ENCODE peak calls at places on chromosomes 3 and 15, in nine cellular contexts. One of them, this sample, is unnamed. For H3K4me1, the result is how much of the 10 kb centered on the place peaks cover.

GRCh38 chr3:125512135-125512920 is 7.7 kb downstream of the SNX4 start:
- DNase-seq in SJSA1: no peak
- DNase-seq in cardiac muscle cell: no peak
- DNase-seq in Karpas-422: peak
- DNase-seq in adipocyte: peak
- DNase-seq in effector memory CD4-positive, alpha-beta T cell: no peak
- DNase-seq in GM23248: peak
- DNase-seq in aorta: no peak
- DNase-seq in CD4-positive, CD25-positive, alpha-beta regulatory T cell: no peak
- DNase-seq in this sample: peak

GRCh38 chr3:178455966-178456365 is 80.3 kb upstream of the KCNMB2 start:
- DNase-seq in SJSA1: no peak
- DNase-seq in cardiac muscle cell: no peak
- DNase-seq in Karpas-422: no peak
- DNase-seq in adipocyte: no peak
- DNase-seq in effector memory CD4-positive, alpha-beta T cell: no peak
- DNase-seq in GM23248: no peak
- DNase-seq in aorta: no peak
- DNase-seq in CD4-positive, CD25-positive, alpha-beta regulatory T cell: no peak
- DNase-seq in this sample: peak

GRCh38 chr15:68213991-68214837 is 9.1 kb upstream of the CALML4 start:
- DNase-seq in SJSA1: no peak
- DNase-seq in cardiac muscle cell: no peak
- DNase-seq in Karpas-422: no peak
- DNase-seq in adipocyte: no peak
- DNase-seq in effector memory CD4-positive, alpha-beta T cell: no peak
- DNase-seq in GM23248: no peak
- DNase-seq in aorta: peak
- DNase-seq in CD4-positive, CD25-positive, alpha-beta regulatory T cell: no peak
- DNase-seq in this sample: no peak

GRCh38 chr15:91263632-91264477 is 163.8 kb downstream of the SV2B start:
- DNase-seq in SJSA1: peak
- DNase-seq in cardiac muscle cell: no peak
- DNase-seq in Karpas-422: peak
- DNase-seq in adipocyte: peak
- DNase-seq in effector memory CD4-positive, alpha-beta T cell: no peak
- DNase-seq in GM23248: peak
- DNase-seq in aorta: peak
- DNase-seq in CD4-positive, CD25-positive, alpha-beta regulatory T cell: no peak
- DNase-seq in this sample: no peak

GRCh38 chr15:69757186-69757585 is 304.6 kb downstream of the RPLP1 start:
- DNase-seq in SJSA1: no peak
- DNase-seq in cardiac muscle cell: no peak
- DNase-seq in Karpas-422: peak
- DNase-seq in adipocyte: no peak
- DNase-seq in effector memory CD4-positive, alpha-beta T cell: peak
- DNase-seq in GM23248: peak
- DNase-seq in aorta: no peak
- DNase-seq in CD4-positive, CD25-positive, alpha-beta regulatory T cell: no peak
- DNase-seq in this sample: no peak

GRCh38 chr3:125990253-125990970 is 21.4 kb downstream of the ROPN1B start:
- DNase-seq in SJSA1: peak
- DNase-seq in cardiac muscle cell: no peak
- DNase-seq in Karpas-422: peak
- DNase-seq in adipocyte: peak
- DNase-seq in effector memory CD4-positive, alpha-beta T cell: peak
- DNase-seq in GM23248: peak
- DNase-seq in aorta: peak
- DNase-seq in CD4-positive, CD25-positive, alpha-beta regulatory T cell: peak
- DNase-seq in this sample: peak

GRCh38 chr3:354433-354832 is 157.9 kb downstream of the CHL1 start:
- DNase-seq in SJSA1: peak
- DNase-seq in cardiac muscle cell: peak
- DNase-seq in Karpas-422: peak
- DNase-seq in adipocyte: peak
- DNase-seq in effector memory CD4-positive, alpha-beta T cell: no peak
- DNase-seq in GM23248: peak
- DNase-seq in aorta: no peak
- DNase-seq in CD4-positive, CD25-positive, alpha-beta regulatory T cell: no peak
- DNase-seq in this sample: peak

GRCh38 chr3:181326637-181327223 is 337.2 kb upstream of the DNAJC19 start:
- DNase-seq in SJSA1: peak
- DNase-seq in cardiac muscle cell: peak
- DNase-seq in Karpas-422: peak
- DNase-seq in adipocyte: peak
- DNase-seq in effector memory CD4-positive, alpha-beta T cell: no peak
- DNase-seq in GM23248: peak
- DNase-seq in aorta: no peak
- DNase-seq in CD4-positive, CD25-positive, alpha-beta regulatory T cell: no peak
- DNase-seq in this sample: peak

GRCh38 chr3:157611176-157611575 is 108.0 kb upstream of the VEPH1 start:
- DNase-seq in SJSA1: no peak
- DNase-seq in cardiac muscle cell: no peak
- DNase-seq in Karpas-422: no peak
- DNase-seq in adipocyte: no peak
- DNase-seq in effector memory CD4-positive, alpha-beta T cell: no peak
- DNase-seq in GM23248: no peak
- DNase-seq in aorta: no peak
- DNase-seq in CD4-positive, CD25-positive, alpha-beta regulatory T cell: no peak
- DNase-seq in this sample: no peak

GRCh38 chr3:78116874-78117273 is 1077.0 kb downstream of the ROBO2 start:
- DNase-seq in SJSA1: peak
- DNase-seq in cardiac muscle cell: no peak
- DNase-seq in Karpas-422: no peak
- DNase-seq in adipocyte: no peak
- DNase-seq in effector memory CD4-positive, alpha-beta T cell: no peak
- DNase-seq in GM23248: no peak
- DNase-seq in aorta: no peak
- DNase-seq in CD4-positive, CD25-positive, alpha-beta regulatory T cell: no peak
- DNase-seq in this sample: no peak

GRCh38 chr3:126938520-126939346 is 44.2 kb upstream of the PLXNA1 start:
- DNase-seq in SJSA1: no peak
- DNase-seq in cardiac muscle cell: no peak
- DNase-seq in Karpas-422: no peak
- DNase-seq in adipocyte: no peak
- DNase-seq in effector memory CD4-positive, alpha-beta T cell: no peak
- DNase-seq in GM23248: no peak
- DNase-seq in aorta: peak
- DNase-seq in CD4-positive, CD25-positive, alpha-beta regulatory T cell: no peak
- DNase-seq in this sample: no peak

GRCh38 chr3:24145981-24146822 is 201.1 kb downstream of the NR1D2 start:
- DNase-seq in SJSA1: peak
- DNase-seq in cardiac muscle cell: no peak
- DNase-seq in Karpas-422: no peak
- DNase-seq in adipocyte: peak
- DNase-seq in effector memory CD4-positive, alpha-beta T cell: no peak
- DNase-seq in GM23248: peak
- DNase-seq in aorta: no peak
- DNase-seq in CD4-positive, CD25-positive, alpha-beta regulatory T cell: no peak
- DNase-seq in this sample: peak

GRCh38 chr3:89173546-89173945 is 66.1 kb downstream of the EPHA3 start:
- DNase-seq in SJSA1: no peak
- DNase-seq in cardiac muscle cell: no peak
- DNase-seq in Karpas-422: no peak
- DNase-seq in adipocyte: peak
- DNase-seq in effector memory CD4-positive, alpha-beta T cell: no peak
- DNase-seq in GM23248: peak
- DNase-seq in aorta: no peak
- DNase-seq in CD4-positive, CD25-positive, alpha-beta regulatory T cell: no peak
- DNase-seq in this sample: no peak

GRCh38 chr3:23612296-23612891 is 193.4 kb upstream of the UBE2E1 start:
- DNase-seq in SJSA1: peak
- DNase-seq in cardiac muscle cell: peak
- DNase-seq in Karpas-422: peak
- DNase-seq in adipocyte: no peak
- DNase-seq in effector memory CD4-positive, alpha-beta T cell: no peak
- DNase-seq in GM23248: peak
- DNase-seq in aorta: no peak
- DNase-seq in CD4-positive, CD25-positive, alpha-beta regulatory T cell: no peak
- DNase-seq in this sample: no peak

GRCh38 chr15:94042163-94042954 is 189.0 kb upstream of the MCTP2 start:
- DNase-seq in SJSA1: peak
- DNase-seq in cardiac muscle cell: no peak
- DNase-seq in Karpas-422: no peak
- DNase-seq in adipocyte: no peak
- DNase-seq in effector memory CD4-positive, alpha-beta T cell: no peak
- DNase-seq in GM23248: peak
- DNase-seq in aorta: peak
- DNase-seq in CD4-positive, CD25-positive, alpha-beta regulatory T cell: no peak
- DNase-seq in this sample: no peak

DNA sequence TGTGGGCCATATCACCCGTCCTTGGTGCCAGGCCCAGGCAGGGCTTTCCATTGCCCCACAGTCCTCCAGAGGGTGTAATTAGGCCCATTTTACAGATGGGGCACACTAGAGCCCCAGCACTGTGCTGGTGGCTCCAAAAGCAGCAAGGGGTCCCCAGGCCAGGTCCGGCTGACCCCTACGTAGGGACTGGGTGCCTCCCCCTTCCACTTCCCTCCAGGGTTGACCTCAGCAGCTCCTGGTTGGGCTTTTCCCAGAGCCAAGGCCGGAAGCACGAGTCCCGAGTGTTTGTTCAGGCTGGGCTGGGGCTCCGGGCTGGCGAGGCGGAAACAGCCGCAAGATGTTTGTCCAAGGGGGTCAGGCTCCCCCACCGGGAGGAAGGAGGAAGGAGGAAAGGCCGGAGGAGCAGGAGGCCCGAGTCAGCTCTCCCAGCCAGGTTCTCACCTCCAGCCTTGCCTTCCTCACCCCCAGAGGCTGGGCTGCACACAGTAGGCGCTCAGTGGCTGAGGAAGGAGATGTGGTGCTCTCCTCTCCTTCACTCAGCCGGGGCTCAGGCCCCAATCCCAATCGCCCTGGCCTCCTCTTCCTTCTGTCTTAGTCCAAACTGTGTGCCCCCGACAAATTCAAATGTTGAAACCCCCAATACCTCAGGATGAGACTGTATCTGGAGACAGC is 17.1 kb upstream of the PLXND1 start:
- DNase-seq in SJSA1: no peak
- DNase-seq in cardiac muscle cell: no peak
- DNase-seq in Karpas-422: no peak
- DNase-seq in adipocyte: no peak
- DNase-seq in effector memory CD4-positive, alpha-beta T cell: no peak
- DNase-seq in GM23248: no peak
- DNase-seq in aorta: peak
- DNase-seq in CD4-positive, CD25-positive, alpha-beta regulatory T cell: no peak
- DNase-seq in this sample: no peak
- H3K4me1 ChIP-seq in SJSA1: half or more
- H3K4me1 ChIP-seq in cardiac muscle cell: under half
- H3K4me1 ChIP-seq in Karpas-422: under half
- H3K4me1 ChIP-seq in adipocyte: under half
- H3K4me1 ChIP-seq in effector memory CD4-positive, alpha-beta T cell: under half
- H3K4me1 ChIP-seq in GM23248: under half
- H3K4me1 ChIP-seq in aorta: under half
- H3K4me1 ChIP-seq in CD4-positive, CD25-positive, alpha-beta regulatory T cell: under half
- H3K4me1 ChIP-seq in this sample: under half

GRCh38 chr15:78837131-78837530 is 25.9 kb upstream of the ADAMTS7 start:
- DNase-seq in SJSA1: no peak
- DNase-seq in cardiac muscle cell: no peak
- DNase-seq in Karpas-422: no peak
- DNase-seq in adipocyte: no peak
- DNase-seq in effector memory CD4-positive, alpha-beta T cell: no peak
- DNase-seq in GM23248: no peak
- DNase-seq in aorta: no peak
- DNase-seq in CD4-positive, CD25-positive, alpha-beta regulatory T cell: no peak
- DNase-seq in this sample: no peak
- H3K4me1 ChIP-seq in SJSA1: under half
- H3K4me1 ChIP-seq in cardiac muscle cell: under half
- H3K4me1 ChIP-seq in Karpas-422: under half
- H3K4me1 ChIP-seq in adipocyte: under half
- H3K4me1 ChIP-seq in effector memory CD4-positive, alpha-beta T cell: under half
- H3K4me1 ChIP-seq in GM23248: under half
- H3K4me1 ChIP-seq in aorta: under half
- H3K4me1 ChIP-seq in CD4-positive, CD25-positive, alpha-beta regulatory T cell: under half
- H3K4me1 ChIP-seq in this sample: under half

GRCh38 chr3:134359121-134360010 is 14.9 kb downstream of the AMOTL2 start:
- DNase-seq in SJSA1: no peak
- DNase-seq in cardiac muscle cell: no peak
- DNase-seq in Karpas-422: no peak
- DNase-seq in adipocyte: no peak
- DNase-seq in effector memory CD4-positive, alpha-beta T cell: no peak
- DNase-seq in GM23248: peak
- DNase-seq in aorta: peak
- DNase-seq in CD4-positive, CD25-positive, alpha-beta regulatory T cell: no peak
- DNase-seq in this sample: no peak
- H3K4me1 ChIP-seq in SJSA1: half or more
- H3K4me1 ChIP-seq in cardiac muscle cell: under half
- H3K4me1 ChIP-seq in Karpas-422: under half
- H3K4me1 ChIP-seq in adipocyte: half or more
- H3K4me1 ChIP-seq in effector memory CD4-positive, alpha-beta T cell: under half
- H3K4me1 ChIP-seq in GM23248: half or more
- H3K4me1 ChIP-seq in aorta: under half
- H3K4me1 ChIP-seq in CD4-positive, CD25-positive, alpha-beta regulatory T cell: under half
- H3K4me1 ChIP-seq in this sample: half or more

GRCh38 chr3:52041118-52041847 is 15.1 kb downstream of the DUSP7 start:
- DNase-seq in SJSA1: no peak
- DNase-seq in cardiac muscle cell: no peak
- DNase-seq in Karpas-422: no peak
- DNase-seq in adipocyte: no peak
- DNase-seq in effector memory CD4-positive, alpha-beta T cell: no peak
- DNase-seq in GM23248: peak
- DNase-seq in aorta: no peak
- DNase-seq in CD4-positive, CD25-positive, alpha-beta regulatory T cell: no peak
- DNase-seq in this sample: no peak
- H3K4me1 ChIP-seq in SJSA1: under half
- H3K4me1 ChIP-seq in cardiac muscle cell: under half
- H3K4me1 ChIP-seq in Karpas-422: under half
- H3K4me1 ChIP-seq in adipocyte: under half
- H3K4me1 ChIP-seq in effector memory CD4-positive, alpha-beta T cell: under half
- H3K4me1 ChIP-seq in GM23248: under half
- H3K4me1 ChIP-seq in aorta: under half
- H3K4me1 ChIP-seq in CD4-positive, CD25-positive, alpha-beta regulatory T cell: under half
- H3K4me1 ChIP-seq in this sample: under half

DNA sequence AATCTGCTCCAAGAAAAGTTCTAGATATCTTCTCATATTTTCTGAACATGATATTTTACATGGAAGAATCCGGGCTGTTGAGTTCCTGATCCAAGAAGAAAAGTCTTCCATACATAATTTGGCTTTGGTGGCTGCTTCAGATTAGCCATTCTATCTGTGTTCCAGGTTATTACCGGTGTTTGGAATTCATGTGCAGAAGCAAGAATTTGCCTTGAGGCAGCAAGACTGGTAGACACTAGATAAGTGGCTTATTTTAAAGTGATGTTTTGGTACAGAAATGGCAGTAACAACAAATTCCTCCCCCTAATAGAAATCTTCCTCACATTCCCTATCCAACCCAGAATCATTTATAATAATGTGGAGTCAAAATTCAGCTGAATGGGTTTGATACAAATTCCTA is 29.2 kb downstream of the MITF start:
- DNase-seq in SJSA1: no peak
- DNase-seq in cardiac muscle cell: no peak
- DNase-seq in Karpas-422: no peak
- DNase-seq in adipocyte: no peak
- DNase-seq in effector memory CD4-positive, alpha-beta T cell: no peak
- DNase-seq in GM23248: no peak
- DNase-seq in aorta: no peak
- DNase-seq in CD4-positive, CD25-positive, alpha-beta regulatory T cell: no peak
- DNase-seq in this sample: no peak
- H3K4me1 ChIP-seq in SJSA1: half or more
- H3K4me1 ChIP-seq in cardiac muscle cell: under half
- H3K4me1 ChIP-seq in Karpas-422: under half
- H3K4me1 ChIP-seq in adipocyte: under half
- H3K4me1 ChIP-seq in effector memory CD4-positive, alpha-beta T cell: under half
- H3K4me1 ChIP-seq in GM23248: under half
- H3K4me1 ChIP-seq in aorta: under half
- H3K4me1 ChIP-seq in CD4-positive, CD25-positive, alpha-beta regulatory T cell: under half
- H3K4me1 ChIP-seq in this sample: under half

GRCh38 chr3:152301745-152302181 is 33.0 kb downstream of the MBNL1 start:
- DNase-seq in SJSA1: no peak
- DNase-seq in cardiac muscle cell: no peak
- DNase-seq in Karpas-422: no peak
- DNase-seq in adipocyte: peak
- DNase-seq in effector memory CD4-positive, alpha-beta T cell: no peak
- DNase-seq in GM23248: peak
- DNase-seq in aorta: no peak
- DNase-seq in CD4-positive, CD25-positive, alpha-beta regulatory T cell: no peak
- DNase-seq in this sample: no peak
- H3K4me1 ChIP-seq in SJSA1: half or more
- H3K4me1 ChIP-seq in cardiac muscle cell: half or more
- H3K4me1 ChIP-seq in Karpas-422: half or more
- H3K4me1 ChIP-seq in adipocyte: half or more
- H3K4me1 ChIP-seq in effector memory CD4-positive, alpha-beta T cell: half or more
- H3K4me1 ChIP-seq in GM23248: half or more
- H3K4me1 ChIP-seq in aorta: under half
- H3K4me1 ChIP-seq in CD4-positive, CD25-positive, alpha-beta regulatory T cell: half or more
- H3K4me1 ChIP-seq in this sample: half or more